ENCODE peak calls at places on chromosomes 1 and 21, in six cellular contexts. S is K562, R is GM12878, M is GM12892, T is SK-N-SH, I is H1. L is an unnamed sample.

GRCh38 chr1:41735587-41736290 is 183.0 kb downstream of the HIVEP3 start:
- DNase-seq in S (no peak), R (no peak), M (no peak), T (no peak), I (no peak), L (no peak)

GRCh38 chr21:44365251-44365966 is 12.0 kb downstream of the TRPM2 start:
- DNase-seq in S (no peak), R (no peak), M (no peak), T (peak), I (no peak), L (no peak)

GRCh38 chr21:45618287-45618686 is 25.2 kb upstream of the PCBP3 start:
- DNase-seq in S (no peak), R (no peak), M (no peak), T (peak), I (no peak), L (no peak)

GRCh38 chr1:218743861-218744505 is 398.8 kb downstream of the TGFB2 start:
- DNase-seq in S (no peak), R (no peak), M (no peak), T (no peak), I (no peak), L (no peak)

GRCh38 chr1:30684881-30685795 is 38.2 kb downstream of the MATN1 start:
- DNase-seq in S (peak), R (no peak), M (no peak), T (peak), I (peak), L (no peak)

GRCh38 chr1:11731719-11732283 is 4.1 kb upstream of the AGTRAP start:
- DNase-seq in S (peak), R (no peak), M (no peak), T (no peak), I (no peak), L (no peak)

GRCh38 chr1:9061949-9062555 is 7.4 kb downstream of the SLC2A5 start:
- DNase-seq in S (peak), R (no peak), M (no peak), T (no peak), I (no peak), L (no peak)

GRCh38 chr1:157992031-157992568 is 1.3 kb upstream of the KIRREL1 start:
- DNase-seq in S (peak), R (no peak), M (no peak), T (peak), I (no peak), L (peak)

GRCh38 chr21:34915364-34915834 is 133.7 kb downstream of the RUNX1 start:
- DNase-seq in S (no peak), R (no peak), M (no peak), T (no peak), I (no peak), L (no peak)

GRCh38 chr1:20216574-20216973 is 30.3 kb upstream of the PLA2G2C start:
- DNase-seq in S (peak), R (no peak), M (peak), T (peak), I (no peak), L (peak)

GRCh38 chr1:10824821-10825540 is 28.5 kb upstream of the CASZ1 start:
- DNase-seq in S (no peak), R (no peak), M (no peak), T (no peak), I (no peak), L (no peak)

GRCh38 chr1:172906778-172907592 is 143.8 kb downstream of the TNFSF18 start:
- DNase-seq in S (peak), R (no peak), M (no peak), T (no peak), I (no peak), L (no peak)

GRCh38 chr1:236141447-236142357 is 637 bp upstream of the GPR137B start:
- DNase-seq in S (no peak), R (no peak), M (no peak), T (peak), I (no peak), L (peak)

GRCh38 chr1:58932820-58933598 is 149.2 kb upstream of the JUN start:
- DNase-seq in S (no peak), R (no peak), M (no peak), T (no peak), I (no peak), L (no peak)

GRCh38 chr1:224432672-224433040 is 1.9 kb downstream of the WDR26 start:
- DNase-seq in S (peak), R (no peak), M (no peak), T (peak), I (no peak), L (no peak)

GRCh38 chr1:175499595-175500367 is 243.6 kb downstream of the TNR start:
- DNase-seq in S (no peak), R (no peak), M (no peak), T (no peak), I (no peak), L (no peak)

GRCh38 chr1:19140465-19140864 is 69.6 kb downstream of the UBR4 start:
- DNase-seq in S (no peak), R (no peak), M (no peak), T (no peak), I (no peak), L (no peak)

GRCh38 chr1:226520640-226521355 is 27.8 kb upstream of the STUM start:
- DNase-seq in S (no peak), R (no peak), M (no peak), T (no peak), I (no peak), L (no peak)
- TF ChIP-seq TAF1 in S (no peak), R (no peak), M (no peak), T (no peak), I (peak), L (no peak)

GRCh38 chr1:42943166-42943565 is 15.5 kb downstream of the SLC2A1 start:
- DNase-seq in S (no peak), R (no peak), M (no peak), T (no peak), I (no peak), L (no peak)

GRCh38 chr1:42943728-42944127 is 14.9 kb downstream of the SLC2A1 start:
- DNase-seq in S (no peak), R (no peak), M (no peak), T (no peak), I (no peak), L (no peak)

GRCh38 chr1:42940851-42941639 is 17.6 kb downstream of the SLC2A1 start:
- DNase-seq in S (no peak), R (no peak), M (no peak), T (no peak), I (no peak), L (no peak)

GRCh38 chr1:42942444-42942843 is 16.2 kb downstream of the SLC2A1 start:
- DNase-seq in S (no peak), R (no peak), M (no peak), T (no peak), I (no peak), L (no peak)

DNA sequence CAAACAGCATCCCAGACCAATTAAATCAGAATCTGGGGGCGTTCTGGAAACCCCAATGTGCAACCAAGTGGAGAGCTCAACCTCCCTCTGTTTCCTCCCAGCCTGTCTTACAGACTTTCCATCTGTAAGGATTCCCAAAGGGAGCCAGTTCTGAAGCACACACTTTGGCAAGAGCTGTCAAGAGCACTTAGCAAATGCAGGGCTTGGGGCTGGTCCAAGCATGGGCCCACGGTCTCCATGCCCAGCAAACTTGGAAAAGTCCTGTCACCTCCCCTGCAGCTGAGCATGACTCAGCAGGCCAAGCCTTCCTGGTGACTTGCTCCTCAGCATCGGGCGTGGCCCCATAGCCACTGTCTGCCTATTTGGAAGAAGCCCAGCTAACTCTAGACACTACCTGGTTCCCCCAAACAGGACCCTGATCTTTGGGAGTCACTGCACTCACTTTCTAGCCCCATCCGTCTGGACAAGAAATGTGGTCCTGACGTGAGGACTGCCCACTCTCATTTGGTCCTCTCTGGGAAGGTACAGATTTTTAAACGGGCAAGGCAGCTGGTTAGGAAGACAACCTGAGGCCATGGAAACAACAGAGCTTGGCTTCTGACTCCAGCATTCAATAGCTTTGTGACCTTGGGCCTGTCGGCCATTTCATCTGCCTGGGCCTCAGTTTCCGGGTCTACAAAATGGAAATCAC is 16.9 kb downstream of the SLC2A1 start:
- DNase-seq in S (peak), R (no peak), M (no peak), T (no peak), I (no peak), L (no peak)
- TF ChIP-seq POLR2AphosphoS5 in S (peak), R (no peak), M (no peak), T (peak), I (no peak), L (no peak)

DNA sequence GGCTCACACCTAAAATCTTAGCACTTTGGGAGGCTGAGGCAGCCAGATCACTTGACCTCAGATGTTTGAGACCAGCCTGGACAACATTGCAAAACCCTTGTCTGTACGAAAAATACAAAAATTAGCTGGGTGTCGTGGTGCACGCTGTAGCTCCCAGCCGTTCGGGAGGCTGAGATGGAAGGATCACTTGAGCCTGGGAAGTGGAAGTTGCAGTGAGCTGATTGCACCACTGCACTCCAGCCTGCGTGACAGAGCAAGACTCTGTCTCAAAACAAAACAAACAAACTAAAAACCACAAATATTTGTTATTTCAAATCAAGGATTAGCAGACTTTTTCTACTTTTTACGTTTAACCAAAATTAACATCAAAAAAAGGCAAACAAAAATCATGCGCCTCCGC is 31.3 kb downstream of the INKA2 start:
- DNase-seq in S (no peak), R (no peak), M (no peak), T (no peak), I (no peak), L (no peak)
- TF ChIP-seq TAF1 in S (no peak), R (no peak), M (no peak), T (no peak), I (no peak), L (no peak)

GRCh38 chr1:151970641-151971040 is 23.0 kb downstream of the S100A10 start:
- DNase-seq in S (peak), R (no peak), M (no peak), T (no peak), I (no peak), L (no peak)

GRCh38 chr1:151976015-151976343 is 17.7 kb downstream of the S100A10 start:
- DNase-seq in S (peak), R (no peak), M (no peak), T (no peak), I (no peak), L (no peak)

GRCh38 chr1:151970128-151970527 is 23.5 kb downstream of the S100A10 start:
- DNase-seq in S (no peak), R (no peak), M (no peak), T (no peak), I (no peak), L (no peak)

GRCh38 chr1:151975311-151976014 is 18.2 kb downstream of the S100A10 start:
- DNase-seq in S (no peak), R (no peak), M (no peak), T (no peak), I (no peak), L (no peak)

GRCh38 chr1:151972533-151973270 is 21.0 kb downstream of the S100A10 start:
- DNase-seq in S (peak), R (no peak), M (no peak), T (no peak), I (no peak), L (no peak)
- TF ChIP-seq POLR2AphosphoS5 in S (no peak), R (no peak), M (no peak), T (peak), I (no peak), L (no peak)

GRCh38 chr1:55245781-55246180 is 30.6 kb upstream of the USP24 start:
- DNase-seq in S (no peak), R (no peak), M (no peak), T (no peak), I (no peak), L (no peak)

GRCh38 chr1:55246896-55247295 is 31.7 kb upstream of the USP24 start:
- DNase-seq in S (no peak), R (no peak), M (no peak), T (no peak), I (no peak), L (no peak)

GRCh38 chr1:55243655-55244054 is 28.5 kb upstream of the USP24 start:
- DNase-seq in S (no peak), R (no peak), M (no peak), T (no peak), I (no peak), L (no peak)

GRCh38 chr1:55246331-55246730 is 31.2 kb upstream of the USP24 start:
- DNase-seq in S (no peak), R (no peak), M (no peak), T (no peak), I (no peak), L (no peak)

GRCh38 chr1:55244476-55245109 is 29.4 kb upstream of the USP24 start:
- DNase-seq in S (no peak), R (no peak), M (no peak), T (no peak), I (no peak), L (no peak)
- TF ChIP-seq TAF1 in S (no peak), R (no peak), M (no peak), T (no peak), I (no peak), L (no peak)

DNA sequence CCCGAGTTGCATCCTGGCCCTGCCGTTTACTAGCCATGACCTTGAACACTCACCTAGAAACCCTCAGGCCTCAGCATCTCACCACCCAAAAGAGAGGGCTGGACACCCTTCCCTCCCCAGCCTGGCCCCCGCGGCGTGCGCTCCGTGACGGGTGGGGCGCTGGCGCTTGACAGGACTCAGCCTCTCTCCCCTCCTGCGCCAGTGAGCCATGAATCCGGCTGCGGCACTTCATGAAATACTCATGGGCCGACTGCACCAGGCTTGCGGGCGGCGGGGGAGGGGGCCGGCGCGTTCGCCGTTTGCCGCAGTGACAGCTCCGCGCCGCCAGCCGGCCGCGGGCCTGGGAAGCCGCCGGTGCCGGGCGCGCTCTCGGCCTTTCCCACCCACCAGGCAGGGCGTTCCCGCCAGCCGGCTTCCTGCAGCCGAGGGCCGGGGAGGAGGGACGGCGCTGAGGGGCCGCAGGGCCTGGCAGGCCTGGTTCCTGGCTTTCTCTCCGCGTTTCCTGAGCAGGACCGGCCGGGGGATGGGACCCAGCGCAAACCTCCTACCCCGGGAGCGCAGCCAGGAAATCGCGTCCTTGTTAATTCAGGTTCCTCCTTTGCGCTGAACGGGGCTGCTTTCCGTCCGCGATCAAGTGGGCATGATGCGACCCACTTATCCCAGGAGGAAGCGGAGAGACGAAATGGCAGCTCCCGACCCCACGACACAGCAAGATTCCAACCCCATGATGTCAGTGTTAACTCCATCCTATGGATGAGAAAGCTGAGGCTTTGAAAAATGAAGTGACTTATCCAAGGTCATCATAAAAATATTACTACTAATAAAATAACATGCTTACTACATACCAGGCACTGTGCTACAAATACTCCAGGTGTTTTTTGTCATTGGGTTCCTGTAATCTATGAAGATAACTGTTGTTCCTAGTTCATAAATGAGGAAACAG is 9.1 kb upstream of the LUZP1 start:
- DNase-seq in S (peak), R (peak), M (peak), T (peak), I (no peak), L (peak)
- TF ChIP-seq POLR2AphosphoS5 in S (no peak), R (no peak), M (no peak), T (peak), I (no peak), L (no peak)